ENCODE peak calls at places on chromosome 19, in nine cellular contexts. A, L, D, R, Q, T, C, G and F are unnamed samples.

GRCh38 chr19:2977686-2978466 is 512 bp downstream of the TLE6 start:
- DNase-seq in A (no peak), L (no peak), D (no peak), R (peak), Q (no peak), T (no peak), C (peak), G (no peak), F (no peak)

GRCh38 chr19:33740811-33741396 is 55.8 kb upstream of the KCTD15 start:
- DNase-seq in A (no peak), L (peak), D (no peak), R (peak), Q (no peak), T (peak), C (peak), G (no peak), F (no peak)

GRCh38 chr19:13790354-13790753 is 4.9 kb upstream of the ZSWIM4 start:
- DNase-seq in A (no peak), L (no peak), D (peak), R (no peak), Q (no peak), T (peak), C (no peak), G (no peak), F (no peak)

GRCh38 chr19:24033962-24034342 is 53.0 kb upstream of the ZNF254 start:
- DNase-seq in A (no peak), L (peak), D (no peak), R (peak), Q (peak), T (peak), C (no peak), G (peak), F (no peak)

GRCh38 chr19:10105241-10106099 is 692 bp upstream of the PPAN start:
- DNase-seq in A (no peak), L (no peak), D (peak), R (no peak), Q (no peak), T (no peak), C (no peak), G (peak), F (no peak)

GRCh38 chr19:45115809-45116615 is 23.0 kb downstream of the PPP1R37 start:
- DNase-seq in A (no peak), L (no peak), D (no peak), R (no peak), Q (no peak), T (no peak), C (no peak), G (no peak), F (no peak)

GRCh38 chr19:30802424-30803013 is 430.3 kb downstream of the ZNF536 start:
- DNase-seq in A (no peak), L (no peak), D (no peak), R (no peak), Q (no peak), T (no peak), C (no peak), G (no peak), F (no peak)

GRCh38 chr19:51713319-51714285 is 10.2 kb downstream of the HAS1 start:
- DNase-seq in A (no peak), L (no peak), D (no peak), R (no peak), Q (no peak), T (no peak), C (no peak), G (peak), F (no peak)

GRCh38 chr19:57314146-57314545 is 6.1 kb upstream of the ZNF543 start:
- DNase-seq in A (no peak), L (no peak), D (no peak), R (no peak), Q (no peak), T (no peak), C (no peak), G (no peak), F (no peak)

GRCh38 chr19:49469828-49470614 is 4.0 kb upstream of the FLT3LG start:
- DNase-seq in A (no peak), L (peak), D (peak), R (no peak), Q (no peak), T (no peak), C (no peak), G (no peak), F (no peak)

GRCh38 chr19:44003461-44004134 is 841 bp downstream of the ZNF230 start:
- DNase-seq in A (no peak), L (no peak), D (no peak), R (no peak), Q (peak), T (peak), C (peak), G (no peak), F (no peak)

GRCh38 chr19:6947745-6948144 is 60.4 kb downstream of the ADGRE1 start:
- DNase-seq in A (no peak), L (no peak), D (no peak), R (no peak), Q (no peak), T (peak), C (no peak), G (no peak), F (no peak)

GRCh38 chr19:29263305-29264080 is 50.5 kb upstream of the UQCRFS1 start:
- DNase-seq in A (no peak), L (peak), D (no peak), R (no peak), Q (no peak), T (peak), C (peak), G (no peak), F (no peak)

GRCh38 chr19:50739841-50740426 is 16.8 kb downstream of the CLEC11A start:
- DNase-seq in A (no peak), L (no peak), D (no peak), R (no peak), Q (no peak), T (no peak), C (peak), G (no peak), F (no peak)

GRCh38 chr19:17076539-17076919 is 952 bp downstream of the MYO9B start:
- DNase-seq in A (no peak), L (no peak), D (peak), R (no peak), Q (no peak), T (no peak), C (peak), G (no peak), F (no peak)

GRCh38 chr19:41307954-41308449 is 2.0 kb upstream of the CCDC97 start:
- DNase-seq in A (no peak), L (no peak), D (no peak), R (no peak), Q (no peak), T (no peak), C (no peak), G (no peak), F (no peak)

GRCh38 chr19:28988066-28988465 is 224.9 kb downstream of the UQCRFS1 start:
- DNase-seq in A (no peak), L (no peak), D (no peak), R (no peak), Q (no peak), T (no peak), C (no peak), G (no peak), F (no peak)

GRCh38 chr19:53881482-53882390 is at the start of gene PRKCG:
- DNase-seq in A (no peak), L (no peak), D (peak), R (peak), Q (peak), T (no peak), C (peak), G (no peak), F (no peak)

GRCh38 chr19:55626350-55626749 is 2.0 kb upstream of the ZNF784 start:
- DNase-seq in A (no peak), L (no peak), D (peak), R (no peak), Q (no peak), T (no peak), C (no peak), G (no peak), F (no peak)

GRCh38 chr19:12232961-12233360 is 61.7 kb downstream of the ZNF44 start:
- DNase-seq in A (no peak), L (no peak), D (no peak), R (no peak), Q (no peak), T (no peak), C (no peak), G (no peak), F (no peak)

GRCh38 chr19:51111606-51112005 is 3.4 kb upstream of the CTU1 start:
- DNase-seq in A (no peak), L (no peak), D (no peak), R (no peak), Q (no peak), T (no peak), C (peak), G (no peak), F (no peak)

GRCh38 chr19:55193481-55193880 is 13.4 kb upstream of the SYT5 start:
- DNase-seq in A (no peak), L (no peak), D (no peak), R (no peak), Q (no peak), T (no peak), C (no peak), G (no peak), F (no peak)

GRCh38 chr19:52898101-52898500 is 666 bp upstream of the ZNF320 start:
- DNase-seq in A (no peak), L (no peak), D (no peak), R (no peak), Q (no peak), T (no peak), C (peak), G (no peak), F (peak)

GRCh38 chr19:48859711-48860572 is 8.5 kb downstream of the PLEKHA4 start:
- DNase-seq in A (no peak), L (no peak), D (no peak), R (peak), Q (peak), T (no peak), C (peak), G (no peak), F (no peak)

GRCh38 chr19:41552558-41552957 is 23.4 kb upstream of the CEACAM21 start:
- DNase-seq in A (no peak), L (no peak), D (no peak), R (no peak), Q (no peak), T (no peak), C (no peak), G (no peak), F (no peak)

GRCh38 chr19:50777830-50778303 is 7.6 kb downstream of the GPR32 start:
- DNase-seq in A (no peak), L (peak), D (no peak), R (no peak), Q (no peak), T (peak), C (peak), G (no peak), F (no peak)

GRCh38 chr19:42311612-42312160 is 1.4 kb upstream of the TMEM145 start:
- DNase-seq in A (no peak), L (no peak), D (no peak), R (no peak), Q (no peak), T (no peak), C (peak), G (no peak), F (no peak)

GRCh38 chr19:3788991-3789778 is 3.0 kb upstream of the MATK start:
- DNase-seq in A (no peak), L (no peak), D (peak), R (no peak), Q (no peak), T (no peak), C (peak), G (no peak), F (no peak)

GRCh38 chr19:31255863-31256600 is 93.2 kb downstream of the TSHZ3 start:
- DNase-seq in A (no peak), L (no peak), D (no peak), R (no peak), Q (no peak), T (no peak), C (no peak), G (no peak), F (no peak)

GRCh38 chr19:10262771-10263170 is 8.1 kb upstream of the ICAM1 start:
- DNase-seq in A (no peak), L (peak), D (no peak), R (no peak), Q (no peak), T (peak), C (no peak), G (no peak), F (no peak)

GRCh38 chr19:15508035-15508710 is at the start of gene CYP4F22:
- DNase-seq in A (no peak), L (no peak), D (no peak), R (no peak), Q (no peak), T (no peak), C (peak), G (no peak), F (no peak)

GRCh38 chr19:32018014-32018413 is 327.4 kb upstream of the ZNF507 start:
- DNase-seq in A (no peak), L (no peak), D (no peak), R (no peak), Q (no peak), T (peak), C (no peak), G (no peak), F (no peak)

GRCh38 chr19:40691421-40692211 is 1.2 kb upstream of the NUMBL start:
- DNase-seq in A (no peak), L (no peak), D (no peak), R (no peak), Q (no peak), T (no peak), C (peak), G (no peak), F (no peak)

GRCh38 chr19:46082728-46083050 is 41.8 kb downstream of the IGFL3 start:
- DNase-seq in A (no peak), L (no peak), D (no peak), R (no peak), Q (no peak), T (no peak), C (no peak), G (no peak), F (no peak)

GRCh38 chr19:48896191-48896720 is 2.3 kb downstream of the TULP2 start:
- DNase-seq in A (no peak), L (no peak), D (peak), R (peak), Q (peak), T (peak), C (peak), G (no peak), F (no peak)

GRCh38 chr19:23802290-23802689 is 43.6 kb upstream of the ZNF681 start:
- DNase-seq in A (no peak), L (no peak), D (no peak), R (no peak), Q (no peak), T (no peak), C (no peak), G (no peak), F (no peak)

GRCh38 chr19:1374250-1374577 is 9.5 kb upstream of the NDUFS7 start:
- DNase-seq in A (no peak), L (no peak), D (peak), R (no peak), Q (no peak), T (no peak), C (no peak), G (no peak), F (no peak)

GRCh38 chr19:1370579-1371361 is 12.9 kb upstream of the NDUFS7 start:
- DNase-seq in A (no peak), L (no peak), D (peak), R (no peak), Q (no peak), T (no peak), C (no peak), G (no peak), F (no peak)

GRCh38 chr19:1376415-1376805 is 7.3 kb upstream of the NDUFS7 start:
- DNase-seq in A (no peak), L (no peak), D (no peak), R (no peak), Q (no peak), T (no peak), C (no peak), G (no peak), F (no peak)

GRCh38 chr19:1373042-1373533 is 10.6 kb upstream of the NDUFS7 start:
- DNase-seq in A (no peak), L (no peak), D (no peak), R (no peak), Q (no peak), T (no peak), C (no peak), G (no peak), F (no peak)

GRCh38 chr19:1373534-1374249 is 10.0 kb upstream of the NDUFS7 start:
- DNase-seq in A (no peak), L (peak), D (peak), R (peak), Q (no peak), T (peak), C (no peak), G (no peak), F (peak)
- H3K27ac ChIP-seq in A (peak), L (peak), D (no peak), R (peak), Q (no peak), T (peak), C (no peak), G (no peak), F (peak)

GRCh38 chr19:38720559-38721236 is 23.6 kb downstream of the CAPN12 start:
- DNase-seq in A (no peak), L (no peak), D (no peak), R (no peak), Q (no peak), T (no peak), C (no peak), G (no peak), F (no peak)
- H3K27ac ChIP-seq in A (peak), L (no peak), D (no peak), R (no peak), Q (peak), T (peak), C (no peak), G (peak), F (peak)

GRCh38 chr19:18833849-18834643 is 2.3 kb downstream of the UPF1 start:
- DNase-seq in A (no peak), L (no peak), D (no peak), R (no peak), Q (no peak), T (no peak), C (no peak), G (no peak), F (no peak)

GRCh38 chr19:18831524-18832330 is at the start of gene UPF1:
- DNase-seq in A (peak), L (peak), D (peak), R (peak), Q (peak), T (peak), C (peak), G (peak), F (peak)

GRCh38 chr19:18833141-18833476 is 1.4 kb downstream of the UPF1 start:
- DNase-seq in A (no peak), L (no peak), D (no peak), R (no peak), Q (no peak), T (no peak), C (no peak), G (no peak), F (no peak)

GRCh38 chr19:18830488-18830887 is 1.3 kb upstream of the UPF1 start:
- DNase-seq in A (no peak), L (no peak), D (no peak), R (no peak), Q (no peak), T (no peak), C (no peak), G (no peak), F (no peak)

GRCh38 chr19:18832331-18833140 is 777 bp downstream of the UPF1 start:
- DNase-seq in A (no peak), L (no peak), D (no peak), R (no peak), Q (no peak), T (no peak), C (peak), G (no peak), F (no peak)
- H3K27ac ChIP-seq in A (peak), L (peak), D (peak), R (peak), Q (peak), T (peak), C (no peak), G (peak), F (peak)

GRCh38 chr19:47313754-47314133 is 4.1 kb downstream of the C5AR1 start:
- DNase-seq in A (no peak), L (no peak), D (no peak), R (no peak), Q (no peak), T (no peak), C (no peak), G (no peak), F (no peak)
- H3K27ac ChIP-seq in A (no peak), L (no peak), D (no peak), R (no peak), Q (peak), T (no peak), C (no peak), G (no peak), F (no peak)

GRCh38 chr19:4811328-4812131 is 20.0 kb downstream of the TICAM1 start:
- DNase-seq in A (no peak), L (peak), D (peak), R (peak), Q (peak), T (peak), C (peak), G (peak), F (peak)
- H3K27ac ChIP-seq in A (peak), L (peak), D (no peak), R (no peak), Q (no peak), T (no peak), C (no peak), G (peak), F (no peak)

GRCh38 chr19:5104871-5105351 is 136.0 kb downstream of the KDM4B start:
- DNase-seq in A (no peak), L (no peak), D (no peak), R (peak), Q (no peak), T (no peak), C (no peak), G (no peak), F (no peak)
- H3K27ac ChIP-seq in A (no peak), L (no peak), D (no peak), R (peak), Q (no peak), T (peak), C (no peak), G (peak), F (no peak)